ENCODE peak calls at places on chromosomes 1 and 21, in six cellular contexts. V is colonic mucosa, R is NT2/D1, Q is neuronal stem cell, Y is psoas muscle, A is GM23338. K is an unnamed sample. For H3K4me1, the result is how much of the 10 kb centered on the place peaks cover.

GRCh38 chr1:247358920-247359319 is 27.3 kb upstream of the ZNF496 start:
- DNase-seq in Y (no peak), A (no peak), V (no peak), R (no peak), Q (no peak), K (no peak)

GRCh38 chr1:23598424-23598823 is 39.1 kb upstream of the ID3 start:
- DNase-seq in Q (peak), V (no peak), Y (no peak), R (peak), A (peak), K (no peak)

GRCh38 chr1:32623775-32624174 is 26.6 kb downstream of the ZBTB8OS start:
- DNase-seq in A (no peak), Y (no peak), R (no peak), V (no peak), Q (no peak), K (no peak)

GRCh38 chr1:74811421-74812179 is 78.6 kb downstream of the TYW3 start:
- DNase-seq in A (no peak), Q (no peak), R (no peak), V (no peak), Y (no peak), K (no peak)

GRCh38 chr1:19772053-19772452 is 27.7 kb downstream of the TMCO4 start:
- DNase-seq in A (peak), Q (no peak), V (no peak), R (no peak), Y (no peak), K (no peak)

GRCh38 chr1:208766812-208767211 is 522.6 kb upstream of the PLXNA2 start:
- DNase-seq in R (no peak), A (peak), Y (no peak), V (no peak), Q (no peak), K (no peak)

GRCh38 chr1:62962794-62963776 is 179.2 kb downstream of the ATG4C start:
- DNase-seq in V (peak), A (peak), Q (peak), R (peak), Y (no peak), K (peak)

GRCh38 chr1:108858541-108858940 is 1.6 kb upstream of the AKNAD1 start:
- DNase-seq in Q (no peak), R (no peak), V (no peak), A (no peak), Y (no peak), K (no peak)

GRCh38 chr1:205563927-205564441 is 59.5 kb downstream of the CDK18 start:
- DNase-seq in Y (no peak), V (peak), Q (no peak), R (no peak), A (no peak), K (no peak)

GRCh38 chr1:40153073-40153770 is 8.0 kb upstream of the RLF start:
- DNase-seq in R (peak), V (peak), Y (no peak), A (peak), Q (peak), K (no peak)

GRCh38 chr1:183989078-183989577 is 48.4 kb downstream of the COLGALT2 start:
- DNase-seq in A (no peak), V (no peak), Q (no peak), Y (peak), R (no peak), K (no peak)

GRCh38 chr1:28249879-28250295 is 9.4 kb upstream of the SESN2 start:
- DNase-seq in A (no peak), V (no peak), Q (no peak), Y (no peak), R (no peak), K (no peak)

GRCh38 chr21:39004776-39005605 is 178.3 kb downstream of the PSMG1 start:
- DNase-seq in Q (no peak), V (peak), R (no peak), A (no peak), Y (peak), K (no peak)

GRCh38 chr1:193181526-193181925 is 4.9 kb downstream of the B3GALT2 start:
- DNase-seq in V (no peak), Y (no peak), A (no peak), Q (no peak), R (no peak), K (no peak)

GRCh38 chr1:41894778-41895483 is 23.8 kb downstream of the HIVEP3 start:
- DNase-seq in R (no peak), Y (no peak), Q (no peak), V (no peak), A (no peak), K (no peak)

GRCh38 chr1:41891403-41891896 is 27.3 kb downstream of the HIVEP3 start:
- DNase-seq in Q (no peak), V (peak), R (no peak), Y (no peak), A (peak), K (no peak)

GRCh38 chr1:41892211-41892840 is 26.4 kb downstream of the HIVEP3 start:
- DNase-seq in A (no peak), R (no peak), Y (no peak), Q (no peak), V (no peak), K (no peak)

GRCh38 chr1:41895552-41895951 is 23.2 kb downstream of the HIVEP3 start:
- DNase-seq in Y (no peak), Q (no peak), A (no peak), V (no peak), R (no peak), K (no peak)

DNA sequence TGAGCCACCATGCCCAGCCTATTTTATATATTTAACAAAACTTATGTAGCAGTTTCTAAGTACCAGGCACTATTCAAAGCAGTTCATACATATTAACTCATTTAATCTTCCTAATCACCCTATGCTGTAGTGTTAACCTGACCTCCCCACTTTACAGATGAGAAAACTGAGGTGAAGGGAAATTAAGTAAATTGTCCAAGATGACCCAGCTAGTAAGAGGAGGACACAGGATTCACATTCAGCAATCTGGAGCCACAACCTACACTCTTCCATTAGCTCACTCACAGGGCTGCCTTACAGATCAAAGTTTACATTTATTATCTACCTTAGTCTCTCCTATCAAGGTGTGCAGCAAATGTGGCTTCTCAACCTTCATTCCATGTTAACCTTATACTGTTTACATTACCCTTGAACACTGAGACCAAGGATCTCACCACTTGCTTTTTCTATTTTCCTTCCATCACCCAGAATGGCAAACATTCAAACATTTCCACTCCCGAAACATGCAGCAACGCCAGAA is 24.6 kb downstream of the HIVEP3 start:
- DNase-seq in Q (no peak), R (no peak), V (no peak), A (no peak), Y (no peak), K (no peak)
- H3K4me1 ChIP-seq in Q (under half), R (under half), V (under half), A (under half), Y (under half), K (under half)

GRCh38 chr1:9687876-9688582 is 36.5 kb downstream of the PIK3CD start:
- DNase-seq in V (peak), Y (peak), R (no peak), Q (peak), A (peak), K (peak)

GRCh38 chr1:9688599-9688998 is 37.1 kb downstream of the PIK3CD start:
- DNase-seq in R (no peak), Y (no peak), V (no peak), Q (no peak), A (no peak), K (no peak)

GRCh38 chr1:9685833-9686232 is 34.3 kb downstream of the PIK3CD start:
- DNase-seq in Y (no peak), R (no peak), A (no peak), V (no peak), Q (no peak), K (no peak)

GRCh38 chr1:9687120-9687875 is 35.8 kb downstream of the PIK3CD start:
- DNase-seq in V (peak), Y (peak), R (no peak), Q (peak), A (peak), K (peak)

DNA sequence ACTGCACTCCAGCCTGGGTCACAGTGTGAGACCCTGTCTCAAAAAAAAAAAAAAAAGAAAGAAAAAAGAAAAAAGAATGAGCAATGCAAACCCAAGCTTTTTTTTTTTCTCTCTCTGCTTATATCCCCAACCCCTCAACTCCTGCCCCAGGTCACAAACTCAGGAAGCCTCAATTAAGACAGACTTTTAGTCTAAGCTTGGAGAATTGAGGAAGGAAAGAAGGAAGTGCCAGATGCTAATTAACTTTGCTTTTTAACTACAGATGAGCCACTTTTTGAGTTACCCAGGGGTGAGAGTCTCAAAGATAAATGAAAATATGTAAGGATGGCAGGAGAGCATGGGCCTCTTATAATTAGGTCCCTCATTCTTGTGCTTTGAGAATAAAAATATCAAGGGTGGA is 33.3 kb downstream of the PIK3CD start:
- DNase-seq in V (no peak), Q (no peak), A (no peak), R (no peak), Y (no peak), K (no peak)
- H3K4me1 ChIP-seq in V (under half), Q (under half), A (under half), R (under half), Y (under half), K (under half)

GRCh38 chr1:110785612-110786011 is 87.3 kb upstream of the CD53 start:
- DNase-seq in Y (no peak), R (no peak), Q (no peak), A (no peak), V (no peak), K (no peak)
- H3K4me1 ChIP-seq in Y (under half), R (under half), Q (under half), A (under half), V (under half), K (under half)

DNA sequence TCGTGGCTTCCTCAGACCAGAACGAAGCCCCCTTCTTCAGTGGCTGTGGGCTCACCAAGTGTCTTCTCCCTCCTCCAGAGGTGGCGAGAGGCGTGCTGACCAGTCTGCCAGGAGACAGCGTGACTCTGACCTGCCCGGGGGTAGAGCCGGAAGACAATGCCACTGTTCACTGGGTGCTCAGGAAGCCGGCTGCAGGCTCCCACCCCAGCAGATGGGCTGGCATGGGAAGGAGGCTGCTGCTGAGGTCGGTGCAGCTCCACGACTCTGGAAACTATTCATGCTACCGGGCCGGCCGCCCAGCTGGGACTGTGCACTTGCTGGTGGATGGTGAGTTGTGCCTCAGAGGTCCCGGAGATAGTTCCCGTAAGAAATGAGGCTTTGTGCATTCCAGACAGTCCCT is 24.0 kb downstream of the IL6R start:
- DNase-seq in Y (no peak), Q (no peak), A (no peak), V (no peak), R (no peak), K (no peak)
- H3K4me1 ChIP-seq in Y (half or more), Q (under half), A (under half), V (under half), R (under half), K (under half)

GRCh38 chr1:11352058-11352715 is 79.2 kb downstream of the UBIAD1 start:
- DNase-seq in Y (no peak), R (no peak), V (no peak), Q (no peak), A (no peak), K (no peak)
- H3K4me1 ChIP-seq in Y (under half), R (under half), V (under half), Q (under half), A (half or more), K (under half)

GRCh38 chr1:65422241-65423203 is 2.1 kb downstream of the LEPR start:
- DNase-seq in V (no peak), A (no peak), R (no peak), Q (no peak), Y (no peak), K (no peak)
- H3K4me1 ChIP-seq in V (under half), A (under half), R (under half), Q (under half), Y (under half), K (under half)

K was measured in pancreas.